ENCODE peak calls at places on chromosomes 12 and 14, in six cellular contexts. O, D, P, T, C and X are unnamed samples.

GRCh38 chr12:13127476-13127875 is 24.0 kb upstream of the GSG1 start:
- DNase-seq in P (no peak), C (peak; percentile 86), D (no peak), O (no peak), T (no peak), X (no peak)

GRCh38 chr14:21262410-21262809 is 6.8 kb downstream of the HNRNPC start:
- DNase-seq in D (no peak), C (no peak), O (no peak), T (no peak), P (no peak), X (no peak)

GRCh38 chr12:67795235-67795634 is 146.7 kb downstream of the DYRK2 start:
- DNase-seq in D (no peak), O (peak; percentile 24), C (peak; percentile 60), T (no peak), P (no peak), X (no peak)

GRCh38 chr14:104217486-104218360 is 79.3 kb downstream of the KIF26A start:
- DNase-seq in T (no peak), P (no peak), O (no peak), C (no peak), D (no peak), X (no peak)

GRCh38 chr14:55434805-55435174 is 5.6 kb downstream of the TBPL2 start:
- DNase-seq in C (peak; percentile 96), O (peak; percentile 38), P (no peak), D (no peak), T (no peak), X (no peak)

GRCh38 chr14:20454359-20454644 is 310 bp downstream of the OSGEP start:
- DNase-seq in C (peak; percentile 90), O (no peak), T (peak; percentile 89), D (peak; percentile 77), P (no peak), X (peak; percentile 49)

GRCh38 chr14:53391631-53392030 is 238.5 kb upstream of the DDHD1 start:
- DNase-seq in T (peak; percentile 97), D (no peak), P (no peak), O (no peak), C (peak; percentile 86), X (no peak)

GRCh38 chr14:21868442-21869046 is 194.9 kb upstream of the OR4E1 start:
- DNase-seq in C (peak; percentile 78), T (no peak), O (peak; percentile 72), D (peak; percentile 31), P (peak; percentile 88), X (peak; percentile 88)

GRCh38 chr12:34399631-34400422 is 377.5 kb downstream of the ALG10 start:
- DNase-seq in D (no peak), C (no peak), T (no peak), P (no peak), O (peak; percentile 1), X (no peak)

GRCh38 chr14:93023039-93023438 is 92.7 kb downstream of the ITPK1 start:
- DNase-seq in C (peak; percentile 22), P (peak; percentile 62), D (no peak), O (no peak), T (no peak), X (no peak)

GRCh38 chr12:125131958-125132357 is 66.7 kb downstream of the AACS start:
- DNase-seq in D (no peak), P (no peak), T (no peak), C (no peak), O (no peak), X (no peak)

GRCh38 chr12:114744696-114745095 is 60.7 kb upstream of the TBX3 start:
- DNase-seq in T (no peak), P (no peak), D (no peak), O (peak; percentile 72), C (no peak), X (no peak)

GRCh38 chr12:49367381-49368239 is at the start of gene SPATS2:
- DNase-seq in D (no peak), C (no peak), O (no peak), T (peak; percentile 25), P (peak; percentile 97), X (peak; percentile 99)

GRCh38 chr12:52148541-52149181 is 43.2 kb downstream of the KRT80 start:
- DNase-seq in P (peak; percentile 56), C (peak; percentile 97), T (no peak), D (peak; percentile 83), O (peak; percentile 62), X (no peak)

GRCh38 chr14:90060312-90060964 is 1.4 kb upstream of the KCNK13 start:
- DNase-seq in C (peak; percentile 65), O (peak; percentile 70), D (peak; percentile 48), T (peak; percentile 63), P (peak; percentile 87), X (peak; percentile 85)

GRCh38 chr14:34713122-34713680 is 1.2 kb downstream of the CFL2 start:
- DNase-seq in D (no peak), P (no peak), O (no peak), T (no peak), C (no peak), X (no peak)

GRCh38 chr14:33979613-33980276 is 28.9 kb upstream of the EGLN3 start:
- DNase-seq in D (no peak), P (no peak), O (no peak), C (no peak), T (no peak), X (no peak)

GRCh38 chr12:121778567-121779421 is 14.7 kb downstream of the RHOF start:
- DNase-seq in D (no peak), P (no peak), C (no peak), T (no peak), O (no peak), X (no peak)
- H3K4me2 ChIP-seq in D (no peak overlapping the region), P (no peak overlapping the region), C (no peak overlapping the region), T (no peak overlapping the region), O (no peak overlapping the region), X (no peak overlapping the region)

GRCh38 chr12:57143454-57143853 is 4.0 kb downstream of the LRP1-AS start:
- DNase-seq in P (no peak), T (no peak), O (no peak), C (no peak), D (no peak), X (no peak)

GRCh38 chr12:57147641-57147944 is 174 bp upstream of the LRP1-AS start:
- DNase-seq in D (no peak), P (no peak), O (peak; percentile 74), T (no peak), C (no peak), X (no peak)

GRCh38 chr12:57146092-57146491 is 1.3 kb downstream of the LRP1-AS start:
- DNase-seq in O (no peak), C (no peak), D (no peak), T (no peak), P (no peak), X (no peak)

GRCh38 chr12:57146925-57147640 is at the start of gene LRP1-AS:
- DNase-seq in T (no peak), C (no peak), O (peak; percentile 83), D (no peak), P (no peak), X (no peak)

DNA sequence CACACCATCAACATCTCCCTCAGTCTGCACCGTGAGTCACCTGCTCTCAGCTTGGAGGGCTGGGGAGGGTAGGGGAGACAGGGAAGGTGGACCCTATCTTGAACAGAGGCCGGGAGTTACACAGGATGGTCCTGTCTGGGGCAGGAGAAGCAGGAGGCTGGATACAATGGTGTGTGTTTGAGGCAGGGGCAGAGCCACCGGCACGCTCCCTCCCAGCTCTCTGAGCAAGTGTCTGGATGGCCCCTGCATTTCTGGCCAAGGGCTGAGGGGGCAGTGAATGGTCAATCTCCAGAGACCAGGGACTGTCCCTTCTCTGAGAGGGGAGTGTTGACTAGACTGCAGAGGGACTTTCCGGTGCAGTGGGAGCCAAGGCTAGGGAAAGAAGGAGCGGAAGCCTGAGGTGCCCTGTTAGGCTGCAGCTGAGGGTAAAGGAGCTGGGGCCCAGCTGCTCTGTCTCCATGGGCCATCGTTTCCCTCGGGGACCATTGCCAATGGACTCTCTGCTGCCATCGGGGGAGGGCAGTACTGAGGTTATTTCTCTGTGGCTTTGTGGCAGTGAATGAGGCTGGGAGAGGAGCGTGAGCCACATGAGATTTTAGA is 1.9 kb downstream of the LRP1-AS start:
- DNase-seq in D (no peak), C (no peak), P (no peak), T (no peak), O (no peak), X (no peak)
- H3K4me2 ChIP-seq in D (no peak overlapping the region), C (no peak overlapping the region), P (no peak overlapping the region), T (no peak overlapping the region), O (no peak overlapping the region), X (no peak overlapping the region)

GRCh38 chr14:80981673-80982072 is 26.3 kb downstream of the TSHR start:
- DNase-seq in T (no peak), C (no peak), O (no peak), D (no peak), P (no peak), X (no peak)

GRCh38 chr14:80978403-80978802 is 23.0 kb downstream of the TSHR start:
- DNase-seq in T (no peak), D (no peak), O (no peak), C (no peak), P (peak; percentile 5), X (no peak)

GRCh38 chr14:80981156-80981555 is 25.7 kb downstream of the TSHR start:
- DNase-seq in P (no peak), O (no peak), T (no peak), D (no peak), C (no peak), X (no peak)

GRCh38 chr14:80977103-80977728 is 21.8 kb downstream of the TSHR start:
- DNase-seq in C (no peak), O (peak; percentile 41), D (no peak), P (peak; percentile 46), T (no peak), X (no peak)

DNA sequence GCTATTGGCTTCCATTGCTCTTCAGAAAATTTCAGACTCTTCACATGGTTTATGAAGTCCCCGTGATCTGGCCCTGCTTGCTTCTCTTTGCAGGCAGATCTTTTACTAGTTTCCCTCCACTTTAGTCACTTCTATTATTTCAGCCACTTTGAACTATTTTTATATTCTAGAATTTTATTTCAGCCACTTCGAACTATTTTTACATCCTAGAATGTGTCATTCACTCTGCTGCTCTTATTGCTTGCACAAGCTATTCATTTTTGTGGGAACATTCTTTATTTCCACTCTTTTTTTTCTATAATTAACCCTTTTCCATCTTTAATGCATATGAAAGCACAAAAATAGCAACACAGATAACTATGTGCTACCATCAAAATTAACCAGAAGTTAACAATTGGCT is 24.5 kb downstream of the TSHR start:
- DNase-seq in O (no peak), C (no peak), T (no peak), P (no peak), D (no peak), X (no peak)
- H3K4me2 ChIP-seq in O (no peak overlapping the region), C (no peak overlapping the region), T (no peak overlapping the region), P (no peak overlapping the region), D (no peak overlapping the region), X (no peak overlapping the region)

DNA sequence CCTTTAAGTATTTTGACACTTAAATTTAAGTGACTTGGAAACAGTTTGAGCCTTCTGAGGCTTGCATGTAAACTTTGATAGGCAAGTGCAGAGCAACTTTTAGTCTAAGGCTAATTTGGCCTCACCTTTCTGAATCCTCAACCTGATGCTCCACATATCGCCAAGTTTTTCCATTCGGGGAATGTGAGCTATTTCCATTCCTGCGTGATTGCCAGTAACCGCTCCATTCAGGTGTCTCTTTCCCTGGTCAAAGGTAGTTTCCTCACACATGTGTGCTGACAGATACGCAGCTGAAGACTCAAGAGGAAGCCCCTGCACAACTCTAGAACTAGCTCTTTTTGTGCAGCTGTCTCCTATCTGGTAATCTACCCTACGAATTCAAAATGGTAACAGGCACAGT is 25.4 kb upstream of the FUT8 start:
- DNase-seq in D (no peak), O (no peak), C (no peak), T (no peak), P (no peak), X (no peak)
- H3K4me2 ChIP-seq in D (no peak overlapping the region), O (no peak overlapping the region), C (no peak overlapping the region), T (no peak overlapping the region), P (no peak overlapping the region), X (no peak overlapping the region)